ENCODE peak calls at places on chromosome 2, in eight cellular contexts. O is fibroblast of lung; L is foreskin keratinocyte; H is stimulated activated naive B cell treated with anti-CD40 and anti-IgM and Interleukin-4, amounts not matched to agents 10 μg/mL and 1 μg/mL and 100 μg/mL, for 72 hours; I is substantia nigra; G is CD4-positive, alpha-beta T cell; X is body of pancreas; N is effector memory CD4-positive, alpha-beta T cell. T is an unnamed sample.

GRCh38 chr2:5373200-5373599 is 319.0 kb upstream of the SOX11 start:
- DNase-seq in G (no peak), H (no peak), L (no peak), N (no peak), I (no peak), O (peak), X (no peak), T (no peak)

GRCh38 chr2:17793293-17793692 is 23.0 kb upstream of the MSGN1 start:
- DNase-seq in G (no peak), L (no peak), H (no peak), I (no peak), X (no peak), N (no peak), O (no peak), T (no peak)

GRCh38 chr2:8355046-8355445 is 326.8 kb upstream of the ID2 start:
- DNase-seq in O (no peak), L (no peak), X (no peak), N (no peak), H (no peak), G (no peak), I (no peak), T (no peak)

GRCh38 chr2:236744316-236745105 is 174.9 kb downstream of the ACKR3 start:
- DNase-seq in H (no peak), G (no peak), X (no peak), O (peak), I (no peak), L (no peak), N (no peak), T (no peak)

GRCh38 chr2:71299507-71299906 is 32.1 kb upstream of the ZNF638 start:
- DNase-seq in G (no peak), N (no peak), L (no peak), O (peak), I (no peak), H (no peak), X (no peak), T (no peak)

GRCh38 chr2:170492010-170492409 is 223.1 kb upstream of the SP5 start:
- DNase-seq in N (no peak), O (no peak), L (no peak), X (no peak), G (no peak), H (no peak), I (no peak), T (no peak)

GRCh38 chr2:190863946-190864345 is 16.7 kb upstream of the GLS start:
- DNase-seq in I (no peak), O (no peak), X (peak), G (no peak), L (no peak), H (no peak), N (no peak), T (peak)

GRCh38 chr2:129769402-129769991 is 210.0 kb upstream of the RAB6C start:
- DNase-seq in G (no peak), X (no peak), I (no peak), L (no peak), O (no peak), N (no peak), H (no peak), T (no peak)

T was measured in transverse colon.